ENCODE peak calls at places on chromosomes 11 and 22, in four cellular contexts. One of them, this sample, is unnamed.

GRCh38 chr11:86740628-86741488 is 59.5 kb upstream of the PRSS23 start:
- DNase-seq in T-cell: no peak
- DNase-seq in osteoblast: peak; percentile 73
- DNase-seq in lower leg skin: peak; percentile 77
- DNase-seq in this sample: no peak

GRCh38 chr11:119585038-119585666 is 143.8 kb downstream of the NECTIN1 start:
- DNase-seq in lower leg skin: peak; percentile 39
- DNase-seq in osteoblast: peak; percentile 81
- DNase-seq in T-cell: no peak
- DNase-seq in this sample: no peak

GRCh38 chr22:31150615-31151014 is 9.4 kb upstream of the RNF185 start:
- DNase-seq in T-cell: no peak
- DNase-seq in lower leg skin: no peak
- DNase-seq in osteoblast: no peak
- DNase-seq in this sample: no peak

GRCh38 chr11:10666976-10667892 is 26.3 kb downstream of the IRAG1 start:
- DNase-seq in T-cell: no peak
- DNase-seq in osteoblast: no peak
- DNase-seq in lower leg skin: no peak
- DNase-seq in this sample: no peak

GRCh38 chr11:34890812-34891211 is 25.4 kb downstream of the APIP start:
- DNase-seq in T-cell: no peak
- DNase-seq in lower leg skin: no peak
- DNase-seq in osteoblast: peak; percentile 51
- DNase-seq in this sample: peak; percentile 77

GRCh38 chr22:41469218-41469851 is 418 bp downstream of the ACO2 start:
- DNase-seq in T-cell: no peak
- DNase-seq in osteoblast: no peak
- DNase-seq in lower leg skin: no peak
- DNase-seq in this sample: no peak

GRCh38 chr11:107996025-107996776 is 12.5 kb upstream of the CUL5 start:
- DNase-seq in osteoblast: no peak
- DNase-seq in lower leg skin: no peak
- DNase-seq in T-cell: no peak
- DNase-seq in this sample: no peak

GRCh38 chr22:40855960-40856512 is 403 bp downstream of the ST13 start:
- DNase-seq in T-cell: peak; percentile 7
- DNase-seq in osteoblast: peak; percentile 81
- DNase-seq in lower leg skin: no peak
- DNase-seq in this sample: peak; percentile 29

GRCh38 chr11:47274495-47275235 is 4.7 kb downstream of the MADD start:
- DNase-seq in osteoblast: no peak
- DNase-seq in T-cell: no peak
- DNase-seq in lower leg skin: no peak
- DNase-seq in this sample: no peak

GRCh38 chr11:130740819-130741218 is 175.5 kb downstream of the SNX19 start:
- DNase-seq in lower leg skin: no peak
- DNase-seq in osteoblast: no peak
- DNase-seq in T-cell: no peak
- DNase-seq in this sample: no peak

GRCh38 chr11:78952188-78952587 is 377.5 kb upstream of the NARS2 start:
- DNase-seq in lower leg skin: no peak
- DNase-seq in osteoblast: no peak
- DNase-seq in T-cell: no peak
- DNase-seq in this sample: no peak

GRCh38 chr11:69513663-69514062 is 32.2 kb downstream of the LINC01488 start:
- DNase-seq in osteoblast: peak; percentile 6
- DNase-seq in T-cell: no peak
- DNase-seq in lower leg skin: no peak
- DNase-seq in this sample: no peak

GRCh38 chr22:26748845-26749244 is 91.5 kb downstream of the MIAT start:
- DNase-seq in lower leg skin: no peak
- DNase-seq in osteoblast: no peak
- DNase-seq in T-cell: no peak
- DNase-seq in this sample: peak; percentile 33

GRCh38 chr11:78564037-78564888 is 10.4 kb downstream of the NARS2 start:
- DNase-seq in lower leg skin: peak; percentile 57
- DNase-seq in osteoblast: peak; percentile 80
- DNase-seq in T-cell: no peak
- DNase-seq in this sample: peak; percentile 56

GRCh38 chr11:117072517-117073218 is 25.6 kb downstream of the SIK3 start:
- DNase-seq in osteoblast: peak; percentile 62
- DNase-seq in lower leg skin: no peak
- DNase-seq in T-cell: no peak
- DNase-seq in this sample: no peak

GRCh38 chr22:48952256-48953102 is 875.2 kb downstream of the BRD1 start:
- DNase-seq in osteoblast: peak; percentile 78
- DNase-seq in lower leg skin: peak; percentile 3
- DNase-seq in T-cell: no peak
- DNase-seq in this sample: no peak

GRCh38 chr11:64620286-64620962 is 29.4 kb downstream of the SLC22A12 start:
- DNase-seq in T-cell: no peak
- DNase-seq in lower leg skin: no peak
- DNase-seq in osteoblast: no peak
- DNase-seq in this sample: peak; percentile 17

GRCh38 chr11:132119573-132119972 is 749.2 kb downstream of the NTM start:
- DNase-seq in T-cell: no peak
- DNase-seq in lower leg skin: no peak
- DNase-seq in osteoblast: no peak
- DNase-seq in this sample: no peak

GRCh38 chr11:119166368-119167076 is 2.0 kb upstream of the NLRX1 start:
- DNase-seq in T-cell: no peak
- DNase-seq in osteoblast: peak; percentile 93
- DNase-seq in lower leg skin: no peak
- DNase-seq in this sample: no peak

GRCh38 chr11:44309483-44310197 is at the start of gene ALX4:
- DNase-seq in T-cell: no peak
- DNase-seq in lower leg skin: no peak
- DNase-seq in osteoblast: peak; percentile 94
- DNase-seq in this sample: no peak

GRCh38 chr11:931385-931784 is 5.7 kb downstream of the AP2A2 start:
- DNase-seq in osteoblast: no peak
- DNase-seq in lower leg skin: no peak
- DNase-seq in T-cell: no peak
- DNase-seq in this sample: no peak

GRCh38 chr11:13008625-13009475 is at the start of gene RASSF10:
- DNase-seq in osteoblast: peak; percentile 85
- DNase-seq in T-cell: no peak
- DNase-seq in lower leg skin: peak; percentile 69
- DNase-seq in this sample: no peak

GRCh38 chr11:125164422-125165110 is at the start of gene PKNOX2:
- DNase-seq in lower leg skin: peak; percentile 30
- DNase-seq in T-cell: peak; percentile 32
- DNase-seq in osteoblast: peak; percentile 98
- DNase-seq in this sample: peak; percentile 78

GRCh38 chr11:20003357-20003756 is 156.9 kb downstream of the DBX1 start:
- DNase-seq in osteoblast: no peak
- DNase-seq in T-cell: no peak
- DNase-seq in lower leg skin: no peak
- DNase-seq in this sample: no peak

GRCh38 chr22:47341464-47341863 is 579.0 kb downstream of the TBC1D22A start:
- DNase-seq in T-cell: no peak
- DNase-seq in lower leg skin: no peak
- DNase-seq in osteoblast: no peak
- DNase-seq in this sample: no peak

GRCh38 chr11:67583319-67584204 is at the start of gene GSTP1:
- DNase-seq in osteoblast: peak; percentile 98
- DNase-seq in lower leg skin: peak; percentile 86
- DNase-seq in T-cell: peak; percentile 49
- DNase-seq in this sample: peak; percentile 90

GRCh38 chr11:32893091-32893946 is 708 bp downstream of the QSER1 start:
- DNase-seq in osteoblast: peak; percentile 94
- DNase-seq in lower leg skin: peak; percentile 55
- DNase-seq in T-cell: peak; percentile 45
- DNase-seq in this sample: peak; percentile 54

GRCh38 chr11:121249039-121249663 is 43.4 kb upstream of the SC5D start:
- DNase-seq in osteoblast: no peak
- DNase-seq in T-cell: no peak
- DNase-seq in lower leg skin: no peak
- DNase-seq in this sample: peak; percentile 74

GRCh38 chr22:43737150-43737828 is 74.8 kb downstream of the EFCAB6 start:
- DNase-seq in lower leg skin: no peak
- DNase-seq in osteoblast: no peak
- DNase-seq in T-cell: no peak
- DNase-seq in this sample: no peak

GRCh38 chr11:60710482-60710881 is 11.1 kb downstream of the MS4A8 start:
- DNase-seq in osteoblast: peak; percentile 65
- DNase-seq in T-cell: no peak
- DNase-seq in lower leg skin: no peak
- DNase-seq in this sample: no peak

GRCh38 chr22:47645450-47645914 is 883.0 kb downstream of the TBC1D22A start:
- DNase-seq in lower leg skin: no peak
- DNase-seq in T-cell: no peak
- DNase-seq in osteoblast: no peak
- DNase-seq in this sample: no peak

GRCh38 chr22:22398530-22399327 is 109.8 kb downstream of the ZNF280B start:
- DNase-seq in lower leg skin: no peak
- DNase-seq in T-cell: no peak
- DNase-seq in osteoblast: peak; percentile 36
- DNase-seq in this sample: no peak